ENCODE peak calls at places on chromosomes 16 and 17, in five cellular contexts. M is lower lobe of right lung, R is testis, K is hippocampal formation, Y is AG08395. X is an unnamed sample.

GRCh38 chr16:73027655-73028220 is 20.2 kb downstream of the ZFHX3 start:
- DNase-seq in M (no peak), R (no peak), K (no peak), Y (no peak), X (no peak)

GRCh38 chr17:7538891-7539290 is 10.0 kb upstream of the TNFSF12 start:
- DNase-seq in M (no peak), R (no peak), K (no peak), Y (no peak), X (no peak)

GRCh38 chr17:48718162-48718780 is 4.0 kb downstream of the PRAC1 start:
- DNase-seq in M (no peak), R (no peak), K (no peak), Y (no peak), X (no peak)

GRCh38 chr16:6643083-6643686 is 689.5 kb upstream of the RBFOX1 start:
- DNase-seq in M (no peak), R (peak; percentile 78), K (peak; percentile 63), Y (peak; percentile 25), X (no peak)

GRCh38 chr17:9925457-9925856 is 20.4 kb upstream of the RCVRN start:
- DNase-seq in M (no peak), R (no peak), K (no peak), Y (no peak), X (no peak)

GRCh38 chr17:73826872-73827228 is 182.6 kb upstream of the SDK2 start:
- DNase-seq in M (no peak), R (no peak), K (no peak), Y (no peak), X (no peak)

GRCh38 chr17:73555199-73555810 is 88.9 kb downstream of the SDK2 start:
- DNase-seq in M (no peak), R (no peak), K (no peak), Y (no peak), X (no peak)

GRCh38 chr17:13182450-13182849 is 164.6 kb upstream of the ELAC2 start:
- DNase-seq in M (no peak), R (no peak), K (no peak), Y (no peak), X (no peak)

GRCh38 chr17:725746-726145 is 6.7 kb upstream of the TLCD3A start:
- DNase-seq in M (no peak), R (no peak), K (no peak), Y (no peak), X (peak; percentile 68)

GRCh38 chr16:89895482-89896250 is 22.3 kb downstream of the TCF25 start:
- DNase-seq in M (no peak), R (no peak), K (no peak), Y (no peak), X (no peak)

GRCh38 chr17:19244796-19245195 is 7.6 kb downstream of the EPN2 start:
- DNase-seq in M (no peak), R (no peak), K (no peak), Y (no peak), X (no peak)

GRCh38 chr17:63927464-63928171 is 4.5 kb downstream of the CD79B start:
- DNase-seq in M (peak; percentile 14), R (no peak), K (no peak), Y (no peak), X (no peak)

X was measured in upper lobe of right lung.